ENCODE peak calls at places on chromosomes 7 and 10, in five cellular contexts. F is mesendoderm; Y is CD8-positive, alpha-beta memory T cell; D is ovary; K is GM10248. O is an unnamed sample.

GRCh38 chr7:34758111-34758601 is 100.1 kb downstream of the NPSR1 start:
- DNase-seq in D (no peak), K (no peak), Y (no peak), F (no peak), O (no peak)

GRCh38 chr10:79397575-79398303 is 47.7 kb downstream of the ZCCHC24 start:
- DNase-seq in D (no peak), Y (no peak), F (no peak), K (no peak), O (no peak)

GRCh38 chr7:137778511-137778910 is 68.3 kb downstream of the DGKI start:
- DNase-seq in F (no peak), D (no peak), K (no peak), Y (no peak), O (no peak)

GRCh38 chr10:113957013-113957412 is 86.7 kb upstream of the ADRB1 start:
- DNase-seq in K (no peak), F (no peak), Y (no peak), D (no peak), O (no peak)

GRCh38 chr7:318476-319266 is 28.7 kb downstream of the FOXL3 start:
- DNase-seq in F (no peak), D (no peak), Y (no peak), K (no peak), O (no peak)

GRCh38 chr10:76009531-76009930 is 578.1 kb downstream of the LRMDA start:
- DNase-seq in Y (no peak), D (no peak), K (no peak), F (peak; percentile 22), O (no peak)

GRCh38 chr7:27917774-27918314 is 177.9 kb downstream of the TAX1BP1 start:
- DNase-seq in K (no peak), F (no peak), Y (no peak), D (no peak), O (no peak)

GRCh38 chr7:28114056-28114455 is 66.5 kb downstream of the JAZF1 start:
- DNase-seq in Y (no peak), K (no peak), D (no peak), F (no peak), O (no peak)

GRCh38 chr7:123143206-123143605 is 56.6 kb downstream of the SLC13A1 start:
- DNase-seq in K (no peak), F (no peak), Y (no peak), D (no peak), O (no peak)

GRCh38 chr10:10235003-10235402 is 782.7 kb upstream of the CELF2 start:
- DNase-seq in D (no peak), F (no peak), Y (no peak), K (no peak), O (no peak)

GRCh38 chr7:79876769-79877362 is 257.8 kb upstream of the GNAI1 start:
- DNase-seq in K (no peak), D (no peak), Y (no peak), F (no peak), O (no peak)

GRCh38 chr10:35040761-35041501 is 49.2 kb downstream of the CUL2 start:
- DNase-seq in K (no peak), D (no peak), Y (no peak), F (peak; percentile 50), O (no peak)

GRCh38 chr10:126302831-126303230 is 85.4 kb downstream of the ADAM12 start:
- DNase-seq in F (no peak), Y (no peak), K (no peak), D (no peak), O (no peak)

GRCh38 chr10:119347181-119347974 is 140.0 kb downstream of the GRK5 start:
- DNase-seq in K (no peak), Y (no peak), D (no peak), F (no peak), O (no peak)

GRCh38 chr7:132095111-132095765 is 481.0 kb downstream of the PLXNA4 start:
- DNase-seq in D (no peak), K (no peak), F (no peak), Y (no peak), O (no peak)

GRCh38 chr7:142537760-142538159 is 211.5 kb upstream of the PRSS1 start:
- DNase-seq in Y (no peak), K (no peak), D (no peak), F (no peak), O (no peak)

GRCh38 chr10:26556756-26557640 is 118.9 kb downstream of the APBB1IP start:
- DNase-seq in F (peak; percentile 67), K (peak; percentile 55), Y (no peak), D (no peak), O (peak; percentile 47)

GRCh38 chr10:122999347-122999746 is 9.2 kb downstream of the IKZF5 start:
- DNase-seq in Y (no peak), F (no peak), D (no peak), K (no peak), O (no peak)

GRCh38 chr10:17229016-17229716 is 1.1 kb downstream of the VIM start:
- DNase-seq in F (peak; percentile 88), K (peak; percentile 39), D (peak; percentile 97), Y (peak; percentile 71), O (peak; percentile 25)

O was measured in MM.1S.